ENCODE peak calls at places on chromosome 20, in ten cellular contexts. One of them, this sample, is unnamed.

GRCh38 chr20:43983359-43983758 is 68.7 kb downstream of the TOX2 start:
- DNase-seq in activated T-cell treated with anti-CD3 and anti-CD28 coated beads for 1 hour: peak
- DNase-seq in endodermal cell: peak
- DNase-seq in NCI-H2029: no peak
- DNase-seq in T-cell: peak
- DNase-seq in AG09309: no peak
- DNase-seq in effector memory CD8-positive, alpha-beta T cell: no peak
- DNase-seq in Karpas-422: peak
- DNase-seq in C1 segment of cervical spinal cord: no peak
- DNase-seq in ovary: no peak
- DNase-seq in this sample: no peak

GRCh38 chr20:52905235-52905634 is 66.9 kb upstream of the TSHZ2 start:
- DNase-seq in activated T-cell treated with anti-CD3 and anti-CD28 coated beads for 1 hour: no peak
- DNase-seq in Karpas-422: no peak
- DNase-seq in effector memory CD8-positive, alpha-beta T cell: no peak
- DNase-seq in C1 segment of cervical spinal cord: no peak
- DNase-seq in T-cell: no peak
- DNase-seq in AG09309: no peak
- DNase-seq in ovary: no peak
- DNase-seq in endodermal cell: peak
- DNase-seq in NCI-H2029: no peak
- DNase-seq in this sample: no peak

GRCh38 chr20:35497780-35498189 is 31.7 kb downstream of the C20orf173 start:
- DNase-seq in T-cell: no peak
- DNase-seq in AG09309: no peak
- DNase-seq in effector memory CD8-positive, alpha-beta T cell: no peak
- DNase-seq in C1 segment of cervical spinal cord: no peak
- DNase-seq in endodermal cell: no peak
- DNase-seq in ovary: peak
- DNase-seq in Karpas-422: no peak
- DNase-seq in NCI-H2029: no peak
- DNase-seq in activated T-cell treated with anti-CD3 and anti-CD28 coated beads for 1 hour: no peak
- DNase-seq in this sample: peak

GRCh38 chr20:38231786-38232130 is 28.8 kb downstream of the KIAA1755 start:
- DNase-seq in Karpas-422: no peak
- DNase-seq in ovary: no peak
- DNase-seq in T-cell: no peak
- DNase-seq in endodermal cell: no peak
- DNase-seq in AG09309: no peak
- DNase-seq in effector memory CD8-positive, alpha-beta T cell: no peak
- DNase-seq in activated T-cell treated with anti-CD3 and anti-CD28 coated beads for 1 hour: no peak
- DNase-seq in C1 segment of cervical spinal cord: no peak
- DNase-seq in NCI-H2029: no peak
- DNase-seq in this sample: no peak

GRCh38 chr20:50587291-50587961 is 77.2 kb downstream of the PTPN1 start:
- DNase-seq in Karpas-422: no peak
- DNase-seq in T-cell: no peak
- DNase-seq in AG09309: no peak
- DNase-seq in C1 segment of cervical spinal cord: no peak
- DNase-seq in endodermal cell: no peak
- DNase-seq in effector memory CD8-positive, alpha-beta T cell: no peak
- DNase-seq in NCI-H2029: peak
- DNase-seq in activated T-cell treated with anti-CD3 and anti-CD28 coated beads for 1 hour: no peak
- DNase-seq in ovary: peak
- DNase-seq in this sample: no peak

GRCh38 chr20:5796369-5797040 is 46.3 kb downstream of the SHLD1 start:
- DNase-seq in NCI-H2029: no peak
- DNase-seq in activated T-cell treated with anti-CD3 and anti-CD28 coated beads for 1 hour: no peak
- DNase-seq in Karpas-422: no peak
- DNase-seq in effector memory CD8-positive, alpha-beta T cell: no peak
- DNase-seq in C1 segment of cervical spinal cord: no peak
- DNase-seq in endodermal cell: no peak
- DNase-seq in T-cell: no peak
- DNase-seq in ovary: no peak
- DNase-seq in AG09309: no peak
- DNase-seq in this sample: no peak

GRCh38 chr20:10225439-10226080 is 6.9 kb downstream of the SNAP25 start:
- DNase-seq in T-cell: no peak
- DNase-seq in AG09309: no peak
- DNase-seq in NCI-H2029: no peak
- DNase-seq in Karpas-422: peak
- DNase-seq in C1 segment of cervical spinal cord: no peak
- DNase-seq in effector memory CD8-positive, alpha-beta T cell: no peak
- DNase-seq in endodermal cell: peak
- DNase-seq in activated T-cell treated with anti-CD3 and anti-CD28 coated beads for 1 hour: no peak
- DNase-seq in ovary: no peak
- DNase-seq in this sample: no peak

GRCh38 chr20:21365771-21366170 is 31.6 kb downstream of the NKX2-4 start:
- DNase-seq in Karpas-422: no peak
- DNase-seq in activated T-cell treated with anti-CD3 and anti-CD28 coated beads for 1 hour: no peak
- DNase-seq in endodermal cell: no peak
- DNase-seq in effector memory CD8-positive, alpha-beta T cell: no peak
- DNase-seq in C1 segment of cervical spinal cord: no peak
- DNase-seq in T-cell: no peak
- DNase-seq in NCI-H2029: no peak
- DNase-seq in ovary: no peak
- DNase-seq in AG09309: no peak
- DNase-seq in this sample: no peak

GRCh38 chr20:63531686-63532448 is 5.3 kb downstream of the PTK6 start:
- DNase-seq in activated T-cell treated with anti-CD3 and anti-CD28 coated beads for 1 hour: no peak
- DNase-seq in C1 segment of cervical spinal cord: no peak
- DNase-seq in endodermal cell: peak
- DNase-seq in AG09309: no peak
- DNase-seq in ovary: no peak
- DNase-seq in effector memory CD8-positive, alpha-beta T cell: no peak
- DNase-seq in Karpas-422: no peak
- DNase-seq in NCI-H2029: no peak
- DNase-seq in T-cell: no peak
- DNase-seq in this sample: no peak

GRCh38 chr20:20815711-20816455 is 103.4 kb upstream of the RALGAPA2 start:
- DNase-seq in Karpas-422: no peak
- DNase-seq in ovary: no peak
- DNase-seq in AG09309: no peak
- DNase-seq in C1 segment of cervical spinal cord: no peak
- DNase-seq in NCI-H2029: no peak
- DNase-seq in endodermal cell: no peak
- DNase-seq in activated T-cell treated with anti-CD3 and anti-CD28 coated beads for 1 hour: no peak
- DNase-seq in T-cell: no peak
- DNase-seq in effector memory CD8-positive, alpha-beta T cell: no peak
- DNase-seq in this sample: no peak

GRCh38 chr20:22402550-22402949 is 181.8 kb downstream of the FOXA2 start:
- DNase-seq in effector memory CD8-positive, alpha-beta T cell: no peak
- DNase-seq in AG09309: no peak
- DNase-seq in T-cell: no peak
- DNase-seq in C1 segment of cervical spinal cord: no peak
- DNase-seq in activated T-cell treated with anti-CD3 and anti-CD28 coated beads for 1 hour: no peak
- DNase-seq in endodermal cell: no peak
- DNase-seq in Karpas-422: no peak
- DNase-seq in NCI-H2029: peak
- DNase-seq in ovary: no peak
- DNase-seq in this sample: no peak

GRCh38 chr20:1499528-1500420 is 8.6 kb upstream of the SIRPB2 start:
- DNase-seq in T-cell: no peak
- DNase-seq in C1 segment of cervical spinal cord: no peak
- DNase-seq in Karpas-422: no peak
- DNase-seq in ovary: no peak
- DNase-seq in activated T-cell treated with anti-CD3 and anti-CD28 coated beads for 1 hour: no peak
- DNase-seq in NCI-H2029: no peak
- DNase-seq in AG09309: no peak
- DNase-seq in effector memory CD8-positive, alpha-beta T cell: no peak
- DNase-seq in endodermal cell: no peak
- DNase-seq in this sample: no peak

GRCh38 chr20:63835031-63835858 is 4.2 kb upstream of the ZBTB46 start:
- DNase-seq in endodermal cell: peak
- DNase-seq in effector memory CD8-positive, alpha-beta T cell: no peak
- DNase-seq in C1 segment of cervical spinal cord: no peak
- DNase-seq in activated T-cell treated with anti-CD3 and anti-CD28 coated beads for 1 hour: no peak
- DNase-seq in T-cell: no peak
- DNase-seq in ovary: peak
- DNase-seq in Karpas-422: no peak
- DNase-seq in NCI-H2029: peak
- DNase-seq in AG09309: peak
- DNase-seq in this sample: peak

GRCh38 chr20:43209831-43210230 is 20.1 kb upstream of the PTPRT start:
- DNase-seq in AG09309: no peak
- DNase-seq in effector memory CD8-positive, alpha-beta T cell: no peak
- DNase-seq in ovary: no peak
- DNase-seq in Karpas-422: no peak
- DNase-seq in endodermal cell: no peak
- DNase-seq in NCI-H2029: no peak
- DNase-seq in T-cell: no peak
- DNase-seq in C1 segment of cervical spinal cord: no peak
- DNase-seq in activated T-cell treated with anti-CD3 and anti-CD28 coated beads for 1 hour: no peak
- DNase-seq in this sample: no peak

GRCh38 chr20:34010405-34010895 is 16.7 kb downstream of the RALY start:
- DNase-seq in ovary: no peak
- DNase-seq in Karpas-422: no peak
- DNase-seq in C1 segment of cervical spinal cord: no peak
- DNase-seq in T-cell: no peak
- DNase-seq in endodermal cell: no peak
- DNase-seq in NCI-H2029: no peak
- DNase-seq in AG09309: no peak
- DNase-seq in effector memory CD8-positive, alpha-beta T cell: no peak
- DNase-seq in activated T-cell treated with anti-CD3 and anti-CD28 coated beads for 1 hour: no peak
- DNase-seq in this sample: no peak

GRCh38 chr20:18805881-18806280 is 7.7 kb upstream of the SCP2D1 start:
- DNase-seq in activated T-cell treated with anti-CD3 and anti-CD28 coated beads for 1 hour: no peak
- DNase-seq in T-cell: no peak
- DNase-seq in AG09309: no peak
- DNase-seq in endodermal cell: no peak
- DNase-seq in NCI-H2029: no peak
- DNase-seq in effector memory CD8-positive, alpha-beta T cell: no peak
- DNase-seq in ovary: no peak
- DNase-seq in C1 segment of cervical spinal cord: no peak
- DNase-seq in Karpas-422: no peak
- DNase-seq in this sample: no peak

This sample was measured in amygdala.